ENCODE peak calls at places on chromosomes 2 and 18, in eight cellular contexts. One of them, this sample, is unnamed.

GRCh38 chr2:219290381-219291171 is 11.4 kb downstream of the DNAJB2 start:
- DNase-seq in SW480: no peak
- DNase-seq in head of caudate nucleus: no peak
- DNase-seq in GM12865: no peak
- DNase-seq in hypothalamus: no peak
- DNase-seq in choroid plexus epithelial cell: no peak
- DNase-seq in stimulated activated CD4-positive, alpha-beta T cell treated with anti-CD3 and anti-CD28 coated beads, Interleukin-4, amount 100 ng/mL, for 24 hours: no peak
- DNase-seq in occipital lobe: no peak
- DNase-seq in this sample: no peak

GRCh38 chr2:53877556-53877955 is 17.8 kb upstream of the GPR75 start:
- DNase-seq in GM12865: no peak
- DNase-seq in occipital lobe: no peak
- DNase-seq in SW480: no peak
- DNase-seq in hypothalamus: no peak
- DNase-seq in head of caudate nucleus: no peak
- DNase-seq in stimulated activated CD4-positive, alpha-beta T cell treated with anti-CD3 and anti-CD28 coated beads, Interleukin-4, amount 100 ng/mL, for 24 hours: no peak
- DNase-seq in choroid plexus epithelial cell: peak
- DNase-seq in this sample: no peak

GRCh38 chr2:61426267-61426897 is 44.5 kb downstream of the USP34 start:
- DNase-seq in choroid plexus epithelial cell: peak
- DNase-seq in head of caudate nucleus: no peak
- DNase-seq in stimulated activated CD4-positive, alpha-beta T cell treated with anti-CD3 and anti-CD28 coated beads, Interleukin-4, amount 100 ng/mL, for 24 hours: peak
- DNase-seq in GM12865: peak
- DNase-seq in occipital lobe: no peak
- DNase-seq in hypothalamus: no peak
- DNase-seq in SW480: peak
- DNase-seq in this sample: peak

GRCh38 chr2:24115057-24115456 is 8.1 kb downstream of the PFN4 start:
- DNase-seq in stimulated activated CD4-positive, alpha-beta T cell treated with anti-CD3 and anti-CD28 coated beads, Interleukin-4, amount 100 ng/mL, for 24 hours: no peak
- DNase-seq in GM12865: no peak
- DNase-seq in choroid plexus epithelial cell: peak
- DNase-seq in hypothalamus: no peak
- DNase-seq in head of caudate nucleus: no peak
- DNase-seq in occipital lobe: no peak
- DNase-seq in SW480: no peak
- DNase-seq in this sample: peak

GRCh38 chr2:39216495-39217191 is 27.1 kb downstream of the CDKL4 start:
- DNase-seq in occipital lobe: no peak
- DNase-seq in hypothalamus: no peak
- DNase-seq in stimulated activated CD4-positive, alpha-beta T cell treated with anti-CD3 and anti-CD28 coated beads, Interleukin-4, amount 100 ng/mL, for 24 hours: peak
- DNase-seq in head of caudate nucleus: no peak
- DNase-seq in SW480: peak
- DNase-seq in GM12865: no peak
- DNase-seq in choroid plexus epithelial cell: no peak
- DNase-seq in this sample: no peak

GRCh38 chr2:132489150-132489549 is 72.5 kb downstream of the GPR39 start:
- DNase-seq in SW480: no peak
- DNase-seq in GM12865: no peak
- DNase-seq in hypothalamus: peak
- DNase-seq in occipital lobe: no peak
- DNase-seq in stimulated activated CD4-positive, alpha-beta T cell treated with anti-CD3 and anti-CD28 coated beads, Interleukin-4, amount 100 ng/mL, for 24 hours: no peak
- DNase-seq in choroid plexus epithelial cell: peak
- DNase-seq in head of caudate nucleus: peak
- DNase-seq in this sample: peak

GRCh38 chr18:28422577-28422976 is 245.6 kb upstream of the CDH2 start:
- DNase-seq in stimulated activated CD4-positive, alpha-beta T cell treated with anti-CD3 and anti-CD28 coated beads, Interleukin-4, amount 100 ng/mL, for 24 hours: no peak
- DNase-seq in hypothalamus: no peak
- DNase-seq in choroid plexus epithelial cell: no peak
- DNase-seq in GM12865: no peak
- DNase-seq in occipital lobe: no peak
- DNase-seq in head of caudate nucleus: no peak
- DNase-seq in SW480: no peak
- DNase-seq in this sample: no peak

GRCh38 chr18:58257461-58257860 is 213.4 kb downstream of the NEDD4L start:
- DNase-seq in SW480: no peak
- DNase-seq in head of caudate nucleus: no peak
- DNase-seq in occipital lobe: no peak
- DNase-seq in GM12865: peak
- DNase-seq in stimulated activated CD4-positive, alpha-beta T cell treated with anti-CD3 and anti-CD28 coated beads, Interleukin-4, amount 100 ng/mL, for 24 hours: no peak
- DNase-seq in hypothalamus: no peak
- DNase-seq in choroid plexus epithelial cell: peak
- DNase-seq in this sample: no peak

GRCh38 chr2:140695163-140695562 is 1435.7 kb downstream of the LRP1B start:
- DNase-seq in GM12865: no peak
- DNase-seq in stimulated activated CD4-positive, alpha-beta T cell treated with anti-CD3 and anti-CD28 coated beads, Interleukin-4, amount 100 ng/mL, for 24 hours: no peak
- DNase-seq in head of caudate nucleus: no peak
- DNase-seq in SW480: no peak
- DNase-seq in hypothalamus: no peak
- DNase-seq in choroid plexus epithelial cell: peak
- DNase-seq in occipital lobe: peak
- DNase-seq in this sample: no peak

GRCh38 chr18:31261792-31262582 is 56.0 kb upstream of the DSG1 start:
- DNase-seq in choroid plexus epithelial cell: peak
- DNase-seq in head of caudate nucleus: no peak
- DNase-seq in SW480: no peak
- DNase-seq in hypothalamus: no peak
- DNase-seq in stimulated activated CD4-positive, alpha-beta T cell treated with anti-CD3 and anti-CD28 coated beads, Interleukin-4, amount 100 ng/mL, for 24 hours: no peak
- DNase-seq in occipital lobe: no peak
- DNase-seq in GM12865: peak
- DNase-seq in this sample: peak